ENCODE peak calls at places on chromosomes 1 and 21, in nine cellular contexts. B, F, I, Y, P, L, J, D and V are unnamed samples.

GRCh38 chr1:69197816-69198215 is 369.9 kb upstream of the LRRC7 start:
- DNase-seq in Y (no peak), B (no peak), F (no peak), J (no peak), L (no peak), I (no peak), D (no peak), P (no peak), V (no peak)

GRCh38 chr1:118982816-118983557 is 5.2 kb downstream of the TBX15 start:
- DNase-seq in B (no peak), P (no peak), D (no peak), L (no peak), J (no peak), Y (no peak), F (no peak), I (no peak), V (peak; percentile 54)

GRCh38 chr21:30628109-30628508 is 6.9 kb upstream of the KRTAP20-2 start:
- DNase-seq in B (no peak), L (no peak), P (no peak), I (no peak), Y (no peak), J (no peak), D (no peak), F (no peak), V (no peak)

GRCh38 chr1:9774744-9775679 is 48.8 kb downstream of the CLSTN1 start:
- DNase-seq in L (no peak), Y (no peak), J (no peak), F (no peak), P (no peak), I (no peak), D (no peak), B (no peak), V (no peak)

GRCh38 chr1:211036701-211037494 is 97.0 kb downstream of the KCNH1 start:
- DNase-seq in J (peak; percentile 58), I (no peak), F (no peak), L (no peak), B (peak; percentile 98), P (no peak), Y (peak; percentile 80), D (no peak), V (peak; percentile 92)

GRCh38 chr1:205269711-205270110 is 42.0 kb downstream of the TMCC2 start:
- DNase-seq in I (no peak), D (no peak), Y (no peak), J (no peak), P (no peak), L (no peak), B (no peak), F (no peak), V (no peak)

GRCh38 chr1:7299994-7300393 is 471.1 kb upstream of the VAMP3 start:
- DNase-seq in D (no peak), I (no peak), J (peak; percentile 87), B (peak; percentile 87), Y (peak; percentile 28), L (no peak), P (no peak), F (no peak), V (peak; percentile 94)

GRCh38 chr21:38219049-38219628 is 37.7 kb upstream of the KCNJ15 start:
- DNase-seq in I (peak; percentile 75), P (peak; percentile 66), J (peak; percentile 79), B (peak; percentile 78), F (peak; percentile 34), Y (peak; percentile 52), L (no peak), D (peak; percentile 65), V (peak; percentile 59)

GRCh38 chr1:163071381-163072255 is 2.5 kb downstream of the RGS4 start:
- DNase-seq in P (peak; percentile 61), J (peak; percentile 86), I (no peak), L (no peak), D (peak; percentile 46), F (peak; percentile 5), B (peak; percentile 90), Y (peak; percentile 47), V (peak; percentile 78)

GRCh38 chr1:87291107-87291506 is 37.6 kb upstream of the LMO4 start:
- DNase-seq in P (no peak), F (no peak), L (no peak), Y (no peak), D (no peak), J (no peak), B (peak; percentile 33), I (no peak), V (no peak)

GRCh38 chr1:160971618-160972056 is 17.0 kb upstream of the ITLN2 start:
- DNase-seq in F (no peak), L (no peak), Y (no peak), I (no peak), J (no peak), P (no peak), B (no peak), D (no peak), V (no peak)

GRCh38 chr1:245169391-245169790 is 14.6 kb downstream of the KIF26B start:
- DNase-seq in F (no peak), J (no peak), D (no peak), L (no peak), I (no peak), B (no peak), P (no peak), Y (no peak), V (no peak)

GRCh38 chr1:210367561-210367960 is 38.9 kb downstream of the HHAT start:
- DNase-seq in F (no peak), P (no peak), Y (no peak), B (no peak), D (no peak), J (no peak), I (no peak), L (no peak), V (no peak)

GRCh38 chr1:178362784-178363183 is 134.0 kb downstream of the CLEC20A start:
- DNase-seq in P (no peak), B (peak; percentile 62), D (no peak), J (peak; percentile 53), Y (no peak), I (no peak), F (no peak), L (no peak), V (no peak)

GRCh38 chr1:119714583-119714982 is 2.8 kb downstream of the PHGDH start:
- DNase-seq in I (no peak), L (no peak), B (no peak), F (no peak), Y (no peak), P (no peak), D (no peak), J (peak; percentile 24), V (peak; percentile 14)

GRCh38 chr21:41045534-41046268 is 122.3 kb upstream of the BACE2 start:
- DNase-seq in B (no peak), D (peak; percentile 87), F (no peak), Y (no peak), P (no peak), I (no peak), L (no peak), J (no peak), V (no peak)

GRCh38 chr21:35509004-35509704 is 460.1 kb upstream of the RUNX1 start:
- DNase-seq in L (no peak), B (no peak), D (no peak), Y (no peak), F (no peak), J (no peak), P (no peak), I (no peak), V (no peak)

GRCh38 chr1:60874703-60875102 is 207.7 kb upstream of the NFIA start:
- DNase-seq in P (no peak), D (no peak), B (peak; percentile 68), Y (no peak), J (peak; percentile 48), L (no peak), I (no peak), F (no peak), V (peak; percentile 37)

GRCh38 chr21:16194851-16195251 is 465.1 kb downstream of the USP25 start:
- DNase-seq in Y (no peak), B (peak; percentile 53), I (no peak), F (no peak), P (no peak), L (no peak), J (peak; percentile 53), D (no peak), V (peak; percentile 19)

GRCh38 chr21:43025636-43026180 is 49.9 kb downstream of the CBS start:
- DNase-seq in P (no peak), F (no peak), B (peak; percentile 69), D (no peak), I (no peak), J (peak; percentile 3), L (no peak), Y (no peak), V (no peak)

GRCh38 chr1:94039514-94039870 is 81.5 kb downstream of the ABCA4 start:
- DNase-seq in F (peak; percentile 19), I (peak; percentile 82), P (peak; percentile 67), J (peak; percentile 71), D (peak; percentile 48), L (no peak), Y (no peak), B (peak; percentile 74), V (peak; percentile 57)

GRCh38 chr1:202858306-202858705 is 30.6 kb downstream of the RABIF start:
- DNase-seq in I (no peak), Y (no peak), J (peak; percentile 67), P (no peak), F (no peak), D (no peak), B (no peak), L (no peak), V (no peak)

GRCh38 chr1:17728123-17728522 is 27.0 kb upstream of the ACTL8 start:
- DNase-seq in F (no peak), L (no peak), I (no peak), J (no peak), D (no peak), P (no peak), B (no peak), Y (no peak), V (no peak)

GRCh38 chr1:8870118-8870517 is 8.4 kb downstream of the ENO1 start:
- DNase-seq in F (no peak), Y (no peak), D (no peak), L (no peak), B (no peak), P (no peak), J (no peak), I (no peak), V (no peak)

GRCh38 chr1:235632538-235633219 is 16.9 kb downstream of the GNG4 start:
- DNase-seq in J (peak; percentile 43), P (no peak), F (no peak), D (no peak), B (peak; percentile 73), L (no peak), I (no peak), Y (peak; percentile 60), V (peak; percentile 24)

GRCh38 chr1:31782066-31782762 is 18.1 kb upstream of the ADGRB2 start:
- DNase-seq in J (no peak), P (no peak), B (no peak), L (no peak), I (peak; percentile 70), Y (no peak), F (no peak), D (no peak), V (no peak)

GRCh38 chr1:45859221-45859620 is 55.8 kb downstream of the MAST2 start:
- DNase-seq in J (no peak), B (no peak), Y (no peak), F (no peak), P (no peak), L (no peak), D (no peak), I (no peak), V (no peak)

GRCh38 chr1:39754906-39755504 is 16.1 kb downstream of the OXCT2 start:
- DNase-seq in B (no peak), Y (no peak), P (no peak), F (no peak), L (no peak), J (peak; percentile 22), D (no peak), I (peak; percentile 52), V (peak; percentile 38)

GRCh38 chr1:107681001-107681479 is 283.9 kb downstream of the VAV3 start:
- DNase-seq in D (no peak), Y (no peak), J (no peak), P (no peak), L (no peak), I (no peak), F (no peak), B (no peak), V (no peak)

GRCh38 chr1:52631759-52632331 is 1.1 kb upstream of the SHISAL2A start:
- DNase-seq in P (no peak), L (no peak), J (no peak), D (no peak), F (no peak), B (no peak), I (no peak), Y (no peak), V (no peak)

GRCh38 chr1:94067196-94067595 is 53.8 kb downstream of the ABCA4 start:
- DNase-seq in J (peak; percentile 51), I (no peak), L (no peak), F (no peak), P (no peak), D (no peak), Y (no peak), B (peak; percentile 52), V (no peak)